ENCODE peak calls at places on chromosomes 4 and X, in six cellular contexts. B is GM23338; Z is aorta; T is A549; O is naive thymus-derived CD4-positive, alpha-beta T cell; M is GM23248. A is an unnamed sample.

GRCh38 chr4:86661006-86661405 is 66.9 kb downstream of the PTPN13 start:
- DNase-seq in B (no peak), Z (no peak), T (no peak), O (no peak), M (peak), A (no peak)

GRCh38 chrX:150566734-150567182 is 1.7 kb upstream of the MTM1 start:
- DNase-seq in B (peak), Z (no peak), T (no peak), O (no peak), M (no peak), A (no peak)

GRCh38 chr4:22903913-22904312 is 211.2 kb downstream of the GBA3 start:
- DNase-seq in B (no peak), Z (no peak), T (no peak), O (no peak), M (no peak), A (no peak)

GRCh38 chr4:80183196-80184052 is 13.9 kb upstream of the PRDM8 start:
- DNase-seq in B (peak), Z (peak), T (no peak), O (no peak), M (peak), A (peak)

GRCh38 chrX:107744868-107745267 is 30.7 kb downstream of the TSC22D3 start:
- DNase-seq in B (no peak), Z (peak), T (no peak), O (no peak), M (no peak), A (no peak)

GRCh38 chrX:62839596-62839995 is 511.5 kb downstream of the SPIN4 start:
- DNase-seq in B (no peak), Z (no peak), T (no peak), O (no peak), M (no peak), A (no peak)

GRCh38 chr4:6458528-6458927 is 13.9 kb downstream of the PPP2R2C start:
- DNase-seq in B (no peak), Z (no peak), T (no peak), O (no peak), M (no peak), A (no peak)

GRCh38 chr4:76733380-76733779 is 164.6 kb downstream of the SOWAHB start:
- DNase-seq in B (no peak), Z (no peak), T (no peak), O (no peak), M (no peak), A (no peak)

GRCh38 chrX:72621619-72622485 is 49.2 kb upstream of the HDAC8 start:
- DNase-seq in B (no peak), Z (no peak), T (peak), O (no peak), M (peak), A (no peak)

GRCh38 chr4:54632537-54632936 is 25.2 kb upstream of the KIT start:
- DNase-seq in B (no peak), Z (no peak), T (no peak), O (no peak), M (no peak), A (no peak)

GRCh38 chr4:98938386-98938785 is 9.5 kb upstream of the EIF4E start:
- DNase-seq in B (no peak), Z (no peak), T (no peak), O (no peak), M (peak), A (no peak)

GRCh38 chrX:2384486-2384885 is 116.3 kb downstream of the DHRSX start:
- DNase-seq in B (no peak), Z (no peak), T (no peak), O (no peak), M (no peak), A (no peak)

GRCh38 chr4:119695216-119695615 is 66.6 kb upstream of the PDE5A start:
- DNase-seq in B (no peak), Z (no peak), T (no peak), O (no peak), M (no peak), A (no peak)

GRCh38 chr4:94525993-94526740 is 74.4 kb downstream of the PDLIM5 start:
- DNase-seq in B (no peak), Z (no peak), T (no peak), O (no peak), M (peak), A (no peak)

GRCh38 chr4:147594107-147594506 is 23.1 kb upstream of the TMEM184C start:
- DNase-seq in B (peak), Z (no peak), T (no peak), O (no peak), M (no peak), A (no peak)

GRCh38 chr4:151202381-151202780 is 74.6 kb upstream of the PRSS48 start:
- DNase-seq in B (no peak), Z (no peak), T (no peak), O (no peak), M (no peak), A (no peak)

GRCh38 chr4:184322328-184323025 is 104.8 kb upstream of the ENPP6 start:
- DNase-seq in B (no peak), Z (no peak), T (no peak), O (no peak), M (no peak), A (no peak)

GRCh38 chr4:184318852-184319251 is 101.2 kb upstream of the ENPP6 start:
- DNase-seq in B (no peak), Z (no peak), T (no peak), O (no peak), M (no peak), A (no peak)

GRCh38 chr4:184316821-184317220 is 99.1 kb upstream of the ENPP6 start:
- DNase-seq in B (no peak), Z (no peak), T (no peak), O (no peak), M (no peak), A (no peak)

GRCh38 chr4:184317234-184317918 is 99.7 kb upstream of the ENPP6 start:
- DNase-seq in B (no peak), Z (no peak), T (no peak), O (no peak), M (no peak), A (no peak)

GRCh38 chr4:184320630-184321029 is 103.0 kb upstream of the ENPP6 start:
- DNase-seq in B (no peak), Z (no peak), T (no peak), O (no peak), M (no peak), A (no peak)
- H3K27ac ChIP-seq in B (no peak), Z (no peak), T (no peak), O (no peak), M (no peak), A (no peak)

DNA sequence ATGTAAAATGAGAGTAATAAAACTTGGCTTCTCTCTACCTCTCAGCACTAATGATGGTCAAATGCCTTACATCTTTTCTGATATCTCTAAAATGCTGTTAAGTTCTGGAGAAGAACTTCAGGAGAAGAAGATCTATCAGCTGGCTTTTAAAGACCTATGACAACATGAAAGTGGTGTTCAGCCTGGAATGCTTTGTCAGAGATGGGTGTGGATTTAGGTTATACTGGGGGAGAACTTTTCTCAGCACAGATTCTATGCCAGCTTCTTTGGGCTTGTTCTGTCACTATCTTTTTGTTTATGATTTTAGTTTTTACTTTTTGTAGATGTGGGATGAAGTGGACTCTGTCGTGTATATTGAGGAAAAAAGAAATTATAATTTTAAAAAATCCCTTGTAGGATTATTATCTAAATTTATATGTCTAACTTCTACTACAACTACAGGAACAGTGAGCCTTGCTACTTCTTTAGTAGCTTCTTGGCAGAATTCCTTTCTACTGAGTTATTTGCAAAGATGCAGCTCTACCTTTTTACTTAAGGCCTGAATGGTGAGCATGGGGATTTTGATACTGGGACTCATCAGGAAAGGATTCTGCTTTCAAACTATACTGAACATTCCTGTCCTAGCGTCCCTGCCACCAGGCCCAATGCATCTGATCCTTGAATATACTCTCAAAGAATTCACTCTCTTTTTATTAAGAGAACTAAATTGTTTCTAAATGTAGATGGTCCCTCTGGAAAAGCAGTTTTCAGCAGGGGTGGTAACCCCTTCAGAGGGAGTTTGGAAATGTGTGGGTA is 19.6 kb downstream of the CYP2U1 start:
- DNase-seq in B (no peak), Z (no peak), T (no peak), O (no peak), M (peak), A (no peak)
- H3K27ac ChIP-seq in B (no peak), Z (no peak), T (no peak), O (no peak), M (peak), A (no peak)

DNA sequence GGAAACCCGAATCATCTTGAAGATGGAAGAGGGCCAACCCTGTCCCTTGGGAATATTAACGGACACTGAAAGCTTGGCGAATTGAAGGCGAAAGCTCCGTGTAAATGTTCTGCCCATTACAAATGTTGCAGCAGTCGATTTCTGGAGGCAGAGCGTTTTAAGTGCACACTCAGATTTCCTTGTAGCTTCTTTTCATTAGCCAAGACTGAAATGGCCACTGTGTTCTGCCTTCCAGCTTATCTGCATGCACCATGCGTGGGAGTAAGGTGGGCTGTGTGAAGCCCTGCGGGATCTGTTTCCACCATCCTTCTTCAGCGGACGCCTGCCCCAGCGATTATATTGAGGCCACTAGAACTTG is 1.3 kb downstream of the SMIM20 start:
- DNase-seq in B (no peak), Z (no peak), T (no peak), O (no peak), M (no peak), A (no peak)
- H3K27ac ChIP-seq in B (no peak), Z (no peak), T (peak), O (no peak), M (peak), A (peak)

DNA sequence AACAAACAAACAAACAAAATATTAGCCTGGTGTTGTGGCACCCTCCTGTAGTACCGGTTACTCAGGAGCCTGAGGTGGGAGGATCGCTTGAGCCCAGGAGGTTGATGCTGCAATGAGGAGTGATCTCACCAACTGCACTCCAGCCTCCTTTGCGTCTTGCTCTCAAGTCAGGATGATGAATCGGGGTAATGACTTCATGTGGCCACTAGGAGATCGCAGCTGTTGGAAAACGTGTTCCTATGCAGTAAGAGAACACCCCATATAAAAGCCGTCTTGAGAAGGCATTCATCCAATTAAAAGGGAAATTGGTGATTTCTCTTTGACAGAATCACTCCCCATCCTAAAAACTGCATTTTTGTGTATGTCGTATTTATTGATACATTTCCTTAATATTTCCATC is 6.9 kb downstream of the CCNB3 start:
- DNase-seq in B (peak), Z (no peak), T (no peak), O (no peak), M (peak), A (no peak)
- H3K27ac ChIP-seq in B (no peak), Z (no peak), T (no peak), O (no peak), M (no peak), A (no peak)

GRCh38 chr4:10114607-10115006 is 2.0 kb downstream of the WDR1 start:
- DNase-seq in B (no peak), Z (no peak), T (no peak), O (no peak), M (no peak), A (no peak)

GRCh38 chr4:10113362-10114047 is 3.1 kb downstream of the WDR1 start:
- DNase-seq in B (no peak), Z (no peak), T (no peak), O (no peak), M (no peak), A (no peak)

GRCh38 chr4:10112658-10113284 is 3.8 kb downstream of the WDR1 start:
- DNase-seq in B (no peak), Z (no peak), T (no peak), O (no peak), M (no peak), A (no peak)

GRCh38 chr4:10115271-10115656 is 1.3 kb downstream of the WDR1 start:
- DNase-seq in B (no peak), Z (no peak), T (no peak), O (no peak), M (peak), A (no peak)

GRCh38 chr4:10114147-10114546 is 2.5 kb downstream of the WDR1 start:
- DNase-seq in B (no peak), Z (no peak), T (no peak), O (no peak), M (no peak), A (no peak)
- H3K27ac ChIP-seq in B (no peak), Z (no peak), T (no peak), O (peak), M (peak), A (no peak)

DNA sequence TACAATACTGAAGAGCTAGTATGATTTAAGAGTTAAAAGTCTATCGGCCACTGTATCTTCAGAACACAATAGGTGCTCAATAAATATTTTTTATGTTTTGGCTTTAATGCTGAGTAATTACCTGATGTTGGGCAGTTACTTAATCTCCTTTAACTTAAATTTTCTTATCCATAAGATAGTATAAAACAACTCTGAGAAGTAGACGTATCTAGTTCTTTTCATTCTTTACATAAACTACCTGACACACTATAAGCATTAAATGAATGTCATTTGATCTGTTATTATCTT is 22.9 kb downstream of the ELF2 start:
- DNase-seq in B (no peak), Z (no peak), T (no peak), O (no peak), M (no peak), A (no peak)
- H3K27ac ChIP-seq in B (peak), Z (no peak), T (no peak), O (no peak), M (no peak), A (no peak)

GRCh38 chr4:137703225-137703624 is 170.9 kb upstream of the PCDH18 start:
- DNase-seq in B (no peak), Z (no peak), T (no peak), O (no peak), M (no peak), A (no peak)
- H3K27ac ChIP-seq in B (no peak), Z (no peak), T (no peak), O (no peak), M (no peak), A (no peak)

DNA sequence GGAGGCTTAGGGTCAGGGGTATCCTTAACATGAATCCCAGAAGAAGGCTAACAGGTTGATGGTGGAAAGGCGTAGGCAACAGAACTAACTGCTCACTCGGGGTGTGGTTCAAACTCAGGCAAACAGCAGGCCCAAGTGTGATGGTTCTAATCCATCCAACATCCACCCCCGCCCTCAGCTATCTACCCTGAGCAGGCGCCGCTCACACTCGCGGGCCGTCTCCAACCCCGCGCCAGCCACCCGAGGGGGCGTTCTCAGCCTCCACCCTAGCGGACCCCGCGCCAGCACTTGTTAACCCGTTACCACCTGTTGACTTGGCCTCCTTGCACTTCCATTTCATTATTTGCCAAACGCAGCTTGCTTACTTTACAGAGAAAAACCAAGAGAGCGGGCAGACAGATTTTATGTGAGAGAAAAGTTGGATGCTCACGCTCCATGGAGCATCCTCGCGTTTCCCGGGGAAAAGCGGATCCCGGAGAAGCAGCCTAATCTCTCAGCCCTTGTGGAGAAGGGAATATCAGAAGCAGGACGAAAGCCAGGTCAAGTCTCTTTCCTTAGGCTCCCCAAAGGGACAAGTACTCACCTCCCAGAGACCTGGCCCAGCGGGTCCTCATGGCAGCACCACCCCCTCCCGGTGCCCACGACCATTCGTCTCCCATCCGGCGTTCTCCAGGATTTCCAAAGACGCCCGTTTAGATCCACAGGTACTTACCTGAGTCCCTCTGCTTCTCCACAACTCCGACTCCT is 757 bp downstream of the SNCA start:
- DNase-seq in B (peak), Z (peak), T (no peak), O (no peak), M (peak), A (peak)
- H3K27ac ChIP-seq in B (no peak), Z (no peak), T (no peak), O (no peak), M (no peak), A (no peak)

GRCh38 chr4:123952530-123953274 is 556.1 kb downstream of the SPRY1 start:
- DNase-seq in B (peak), Z (no peak), T (no peak), O (no peak), M (peak), A (no peak)
- H3K27ac ChIP-seq in B (peak), Z (no peak), T (no peak), O (no peak), M (peak), A (no peak)